ENCODE peak calls at places on chromosomes 13 and 19, in five cellular contexts. One of them, this sample, is unnamed.

GRCh38 chr13:27132538-27132937 is 39.1 kb downstream of the USP12 start:
- DNase-seq in effector memory CD8-positive, alpha-beta T cell: no peak
- DNase-seq in fibroblast of lung: no peak
- DNase-seq in fibroblast of the conjunctiva: no peak
- DNase-seq in tibial nerve: no peak
- DNase-seq in this sample: no peak

GRCh38 chr13:44309771-44310767 is 63.6 kb upstream of the SERP2 start:
- DNase-seq in effector memory CD8-positive, alpha-beta T cell: no peak
- DNase-seq in fibroblast of lung: peak
- DNase-seq in fibroblast of the conjunctiva: no peak
- DNase-seq in tibial nerve: no peak
- DNase-seq in this sample: peak

GRCh38 chr13:105497597-105497996 is 1037.9 kb downstream of the EFNB2 start:
- DNase-seq in effector memory CD8-positive, alpha-beta T cell: no peak
- DNase-seq in fibroblast of lung: no peak
- DNase-seq in fibroblast of the conjunctiva: no peak
- DNase-seq in tibial nerve: no peak
- DNase-seq in this sample: peak

GRCh38 chr19:10105241-10106099 is 692 bp upstream of the PPAN start:
- DNase-seq in effector memory CD8-positive, alpha-beta T cell: no peak
- DNase-seq in fibroblast of lung: no peak
- DNase-seq in fibroblast of the conjunctiva: no peak
- DNase-seq in tibial nerve: no peak
- DNase-seq in this sample: no peak

GRCh38 chr13:94712812-94713555 is 639 bp upstream of the SOX21 start:
- DNase-seq in effector memory CD8-positive, alpha-beta T cell: no peak
- DNase-seq in fibroblast of lung: peak
- DNase-seq in fibroblast of the conjunctiva: no peak
- DNase-seq in tibial nerve: no peak
- DNase-seq in this sample: no peak

GRCh38 chr19:42033413-42033812 is 36.6 kb downstream of the GRIK5 start:
- DNase-seq in effector memory CD8-positive, alpha-beta T cell: no peak
- DNase-seq in fibroblast of lung: no peak
- DNase-seq in fibroblast of the conjunctiva: no peak
- DNase-seq in tibial nerve: no peak
- DNase-seq in this sample: no peak

GRCh38 chr19:33819875-33820781 is 23.5 kb downstream of the KCTD15 start:
- DNase-seq in effector memory CD8-positive, alpha-beta T cell: peak
- DNase-seq in fibroblast of lung: peak
- DNase-seq in fibroblast of the conjunctiva: peak
- DNase-seq in tibial nerve: peak
- DNase-seq in this sample: peak

GRCh38 chr13:36879218-36879938 is 40.7 kb downstream of the SMAD9 start:
- DNase-seq in effector memory CD8-positive, alpha-beta T cell: no peak
- DNase-seq in fibroblast of lung: no peak
- DNase-seq in fibroblast of the conjunctiva: no peak
- DNase-seq in tibial nerve: no peak
- DNase-seq in this sample: no peak